ENCODE peak calls at places on chromosomes 1 and 21, in nine cellular contexts. V is prostate gland, K is lower lobe of right lung, S is lung, L is Caco-2, I is stomach, M is ovary, R is endodermal cell, P is IMR-90. A is an unnamed sample.
A peak's percentile ranks its signal among the peaks of the same experiment; 100 is the strongest.

GRCh38 chr1:221723018-221723917 is 18.6 kb downstream of the DUSP10 start:
- DNase-seq in V (no peak), K (no peak), S (no peak), L (no peak), I (no peak), M (no peak), R (no peak), P (peak; percentile 82), A (no peak)

GRCh38 chr1:187471555-187471954 is 642.8 kb downstream of the PLA2G4A start:
- DNase-seq in V (no peak), K (no peak), S (no peak), L (no peak), I (no peak), M (no peak), R (no peak), P (peak; percentile 56), A (no peak)

GRCh38 chr1:11787251-11787803 is 18.4 kb downstream of the MTHFR start:
- DNase-seq in V (no peak), K (peak; percentile 84), S (peak; percentile 82), L (peak; percentile 81), I (peak; percentile 81), M (peak; percentile 78), R (peak; percentile 83), P (peak; percentile 34), A (peak; percentile 80)

GRCh38 chr1:8891405-8891804 is 12.9 kb upstream of the ENO1 start:
- DNase-seq in V (no peak), K (no peak), S (no peak), L (no peak), I (no peak), M (no peak), R (no peak), P (no peak), A (no peak)

GRCh38 chr1:56375184-56375837 is 204.1 kb downstream of the PLPP3 start:
- DNase-seq in V (peak; percentile 23), K (no peak), S (no peak), L (no peak), I (no peak), M (no peak), R (no peak), P (peak; percentile 66), A (no peak)

GRCh38 chr1:21865943-21866628 is 54.0 kb downstream of the LDLRAD2 start:
- DNase-seq in V (no peak), K (no peak), S (no peak), L (peak; percentile 45), I (no peak), M (no peak), R (peak; percentile 84), P (no peak), A (peak; percentile 32)

GRCh38 chr1:35753626-35754260 is 16.0 kb downstream of the CLSPN start:
- DNase-seq in V (no peak), K (no peak), S (no peak), L (no peak), I (no peak), M (no peak), R (no peak), P (no peak), A (no peak)

GRCh38 chr21:35840197-35840799 is 220.0 kb downstream of the SETD4 start:
- DNase-seq in V (peak; percentile 73), K (peak; percentile 50), S (peak; percentile 51), L (peak; percentile 54), I (peak; percentile 67), M (peak; percentile 61), R (peak; percentile 65), P (peak; percentile 91), A (no peak)

GRCh38 chr1:36300526-36300925 is 5.6 kb upstream of the SH3D21 start:
- DNase-seq in V (no peak), K (no peak), S (no peak), L (no peak), I (no peak), M (no peak), R (peak; percentile 13), P (peak; percentile 53), A (no peak)

GRCh38 chr1:203379831-203380230 is 28.9 kb upstream of the FMOD start:
- DNase-seq in V (peak; percentile 28), K (no peak), S (no peak), L (no peak), I (no peak), M (peak; percentile 62), R (no peak), P (no peak), A (no peak)

GRCh38 chr1:207828485-207829158 is 76.8 kb downstream of the CD46 start:
- DNase-seq in V (peak; percentile 82), K (peak; percentile 81), S (peak; percentile 74), L (peak; percentile 86), I (peak; percentile 79), M (peak; percentile 76), R (peak; percentile 93), P (peak; percentile 82), A (peak; percentile 89)

GRCh38 chr1:20279507-20279906 is 11.2 kb upstream of the VWA5B1 start:
- DNase-seq in V (no peak), K (no peak), S (no peak), L (no peak), I (no peak), M (no peak), R (no peak), P (peak; percentile 60), A (no peak)

GRCh38 chr1:63152572-63152971 is 169.8 kb upstream of the FOXD3 start:
- DNase-seq in V (no peak), K (no peak), S (no peak), L (no peak), I (no peak), M (no peak), R (no peak), P (no peak), A (no peak)

GRCh38 chr1:198030682-198031081 is 113.5 kb downstream of the LHX9 start:
- DNase-seq in V (no peak), K (no peak), S (no peak), L (no peak), I (no peak), M (no peak), R (no peak), P (peak; percentile 53), A (no peak)

GRCh38 chr21:14581902-14582457 is 35.9 kb upstream of the SAMSN1 start:
- DNase-seq in V (no peak), K (no peak), S (no peak), L (no peak), I (no peak), M (no peak), R (no peak), P (no peak), A (no peak)

GRCh38 chr1:1020000-1020404 is at the start of gene AGRN:
- DNase-seq in V (no peak), K (no peak), S (no peak), L (peak; percentile 53), I (no peak), M (no peak), R (peak; percentile 82), P (no peak), A (peak; percentile 80)

GRCh38 chr1:23600283-23600682 is 41.0 kb upstream of the ID3 start:
- DNase-seq in V (no peak), K (no peak), S (no peak), L (no peak), I (no peak), M (no peak), R (no peak), P (no peak), A (no peak)

GRCh38 chr21:43609501-43610340 is 49.6 kb downstream of the HSF2BP start:
- DNase-seq in V (peak; percentile 87), K (no peak), S (peak; percentile 58), L (no peak), I (peak; percentile 84), M (no peak), R (no peak), P (peak; percentile 88), A (no peak)

GRCh38 chr1:110161165-110161564 is 10.9 kb downstream of the SLC6A17 start:
- DNase-seq in V (no peak), K (no peak), S (no peak), L (no peak), I (no peak), M (no peak), R (no peak), P (no peak), A (no peak)

DNA sequence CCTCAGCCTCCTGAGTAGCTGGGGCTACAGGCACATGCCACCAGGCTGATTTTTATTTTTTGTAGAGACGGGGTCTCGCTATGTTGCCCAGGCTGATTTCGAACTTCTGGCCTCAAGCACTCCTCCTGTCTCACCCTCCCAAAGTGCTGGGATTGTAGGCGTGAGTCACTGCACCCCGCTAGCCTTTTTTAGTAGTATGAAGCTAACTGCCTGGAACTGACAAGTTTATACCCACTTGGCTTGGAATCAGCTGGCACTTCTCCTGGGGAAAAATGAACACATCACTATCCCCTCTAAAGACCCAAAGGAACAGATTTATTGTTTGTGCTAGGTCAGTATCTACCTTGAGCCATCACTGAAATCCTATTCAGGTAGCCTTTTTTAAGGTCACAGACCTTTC is 19.0 kb downstream of the TMEM63A start:
- DNase-seq in V (no peak), K (no peak), S (no peak), L (no peak), I (no peak), M (no peak), R (no peak), P (peak; percentile 32), A (no peak)
- H3K4me1 ChIP-seq in V (no peaks in the 10 kb centered on the region), K (peaks cover 8% of the 10 kb centered on the region), S (peaks cover 4% of the 10 kb centered on the region), L (peaks cover 3% of the 10 kb centered on the region), I (peaks cover 6% of the 10 kb centered on the region), M (no peaks in the 10 kb centered on the region), R (no peaks in the 10 kb centered on the region), P (peaks cover 13% of the 10 kb centered on the region), A (no peaks in the 10 kb centered on the region)

GRCh38 chr1:200894712-200895447 is at the start of gene INAVA:
- DNase-seq in V (peak; percentile 78), K (peak; percentile 63), S (peak; percentile 59), L (peak; percentile 79), I (peak; percentile 80), M (no peak), R (peak; percentile 68), P (no peak), A (no peak)
- TF ChIP-seq CTCF in V (peak; percentile 12), K (no peak), S (no peak), L (peak; percentile 28), I (no peak), M (no peak), R (peak; percentile 56), P (no peak), A (no peak)

DNA sequence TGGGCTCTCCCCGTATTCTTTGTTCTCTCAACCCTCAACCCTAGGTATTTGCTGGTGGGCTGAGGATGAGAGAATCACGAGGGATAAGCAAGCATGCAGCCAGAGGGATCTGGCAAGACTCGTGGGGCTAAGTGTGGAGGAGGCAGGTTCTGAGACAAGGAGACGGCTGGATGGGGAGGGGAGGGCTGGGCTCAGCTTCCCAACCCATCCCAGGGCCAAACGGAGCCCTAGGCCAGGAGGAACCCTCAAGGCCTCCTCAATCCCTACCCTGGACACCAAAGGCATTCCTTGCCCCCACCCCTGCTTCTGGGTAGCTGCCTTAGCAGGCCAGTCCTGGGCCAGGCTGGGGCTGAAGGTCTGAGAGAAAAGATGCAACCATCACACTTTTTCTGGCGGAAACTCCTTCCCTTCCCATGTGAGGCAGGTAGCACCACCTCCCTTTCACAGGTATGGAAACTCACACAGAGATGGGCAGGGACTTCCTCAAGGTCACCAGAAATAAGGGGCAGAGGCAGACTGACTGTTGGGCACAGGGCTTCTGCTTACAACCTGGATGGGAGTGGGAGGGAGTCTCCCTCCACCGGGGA is 6.2 kb downstream of the MEF2D start:
- DNase-seq in V (no peak), K (no peak), S (no peak), L (no peak), I (no peak), M (no peak), R (peak; percentile 49), P (no peak), A (peak; percentile 51)
- H3K4me1 ChIP-seq in V (peaks cover 70% of the 10 kb centered on the region), K (peaks cover 98% of the 10 kb centered on the region), S (peaks cover 90% of the 10 kb centered on the region), L (peaks cover 7% of the 10 kb centered on the region), I (peaks cover 94% of the 10 kb centered on the region), M (peaks cover 73% of the 10 kb centered on the region), R (peaks cover 27% of the 10 kb centered on the region), P (peaks cover 66% of the 10 kb centered on the region), A (peaks cover 84% of the 10 kb centered on the region)

GRCh38 chr21:31305888-31306287 is 38.2 kb downstream of the TIAM1 start:
- DNase-seq in V (no peak), K (no peak), S (no peak), L (no peak), I (no peak), M (no peak), R (no peak), P (no peak), A (no peak)
- TF ChIP-seq CTCF in V (no peak), K (no peak), S (no peak), L (no peak), I (no peak), M (no peak), R (no peak), P (no peak), A (no peak)

A was measured in psoas muscle.